ENCODE peak calls at places on chromosomes 12 and 14, in four cellular contexts. Q is colonic mucosa, G is WERI-Rb-1, J is A673. F is an unnamed sample.

GRCh38 chr12:68479832-68480291 is 130.8 kb upstream of the RAP1B start:
- DNase-seq in Q (no peak), G (no peak), J (no peak), F (no peak)

GRCh38 chr14:90758959-90759358 is 57.3 kb downstream of the TTC7B start:
- DNase-seq in G (no peak), J (peak; percentile 32), Q (peak; percentile 37), F (peak; percentile 12)

GRCh38 chr12:122635471-122635870 is 67.7 kb downstream of the HCAR2 start:
- DNase-seq in J (no peak), G (no peak), Q (no peak), F (no peak)

GRCh38 chr14:78697341-78697740 is 527.2 kb downstream of the NRXN3 start:
- DNase-seq in G (no peak), Q (no peak), J (peak; percentile 9), F (peak; percentile 10)

GRCh38 chr12:66453111-66453510 is 150.8 kb downstream of the HELB start:
- DNase-seq in Q (no peak), J (no peak), G (no peak), F (no peak)

GRCh38 chr14:32203928-32204357 is 874 bp upstream of the RNU6-8 start:
- DNase-seq in G (no peak), J (peak; percentile 45), Q (peak; percentile 36), F (no peak)

GRCh38 chr14:29016050-29016900 is 249.7 kb downstream of the FOXG1 start:
- DNase-seq in G (peak; percentile 78), Q (no peak), J (peak; percentile 63), F (peak; percentile 4)

GRCh38 chr12:123591702-123592481 is 7.5 kb downstream of the TMED2 start:
- DNase-seq in Q (no peak), G (no peak), J (no peak), F (no peak)

GRCh38 chr12:19744760-19745218 is 305.5 kb downstream of the AEBP2 start:
- DNase-seq in G (no peak), J (no peak), Q (no peak), F (no peak)

GRCh38 chr14:105470812-105471771 is 3.5 kb upstream of the CRIP2 start:
- DNase-seq in Q (no peak), J (peak; percentile 59), G (no peak), F (no peak)

GRCh38 chr14:58078471-58078870 is 73.5 kb downstream of the ARMH4 start:
- DNase-seq in J (no peak), Q (no peak), G (no peak), F (no peak)

GRCh38 chr12:15797818-15798217 is 8.6 kb upstream of the EPS8 start:
- DNase-seq in G (no peak), Q (no peak), J (no peak), F (no peak)

GRCh38 chr12:19967486-19967885 is 400.9 kb upstream of the PDE3A start:
- DNase-seq in G (no peak), Q (no peak), J (peak; percentile 77), F (no peak)

GRCh38 chr12:75662501-75663159 is 151.2 kb upstream of the KRR1 start:
- DNase-seq in G (no peak), Q (no peak), J (no peak), F (no peak)

GRCh38 chr12:50041962-50042361 is 15.4 kb upstream of the ASIC1 start:
- DNase-seq in Q (no peak), J (no peak), G (no peak), F (no peak)

GRCh38 chr14:80390911-80391310 is 179.6 kb upstream of the DIO2 start:
- DNase-seq in Q (no peak), G (no peak), J (peak; percentile 2), F (no peak)

GRCh38 chr14:75711796-75712211 is 50.8 kb downstream of the TTLL5 start:
- DNase-seq in G (peak; percentile 89), J (peak; percentile 81), Q (peak; percentile 32), F (peak; percentile 25)

GRCh38 chr14:78341827-78342389 is 171.7 kb downstream of the NRXN3 start:
- DNase-seq in J (no peak), Q (no peak), G (no peak), F (no peak)

GRCh38 chr14:54211562-54212308 is 185.1 kb upstream of the CDKN3 start:
- DNase-seq in J (peak; percentile 15), G (no peak), Q (no peak), F (no peak)
- TF ChIP-seq CTCF in J (no peak), G (no peak), Q (no peak), F (no peak)

DNA sequence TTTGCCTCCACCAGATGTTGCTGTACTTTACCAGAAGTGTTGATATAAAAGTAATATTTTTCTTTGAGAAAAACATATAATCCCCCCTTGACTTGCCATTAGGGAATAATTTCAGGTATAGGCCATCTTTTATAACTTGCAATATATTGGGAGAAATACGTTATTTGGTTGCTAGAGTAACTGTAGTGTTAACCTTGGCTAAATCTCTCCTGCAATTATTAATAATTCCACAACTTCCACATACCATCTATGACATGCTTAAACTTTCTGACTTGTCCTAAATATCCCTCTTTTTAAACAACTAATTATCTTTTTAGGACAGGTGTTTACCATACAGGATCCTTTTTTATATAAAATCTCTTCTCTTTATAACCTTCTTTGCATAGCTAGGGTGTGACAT is 1048.2 kb downstream of the SLC16A7 start:
- DNase-seq in J (no peak), G (no peak), Q (no peak), F (no peak)
- TF ChIP-seq CTCF in J (no peak), G (no peak), Q (no peak), F (no peak)

DNA sequence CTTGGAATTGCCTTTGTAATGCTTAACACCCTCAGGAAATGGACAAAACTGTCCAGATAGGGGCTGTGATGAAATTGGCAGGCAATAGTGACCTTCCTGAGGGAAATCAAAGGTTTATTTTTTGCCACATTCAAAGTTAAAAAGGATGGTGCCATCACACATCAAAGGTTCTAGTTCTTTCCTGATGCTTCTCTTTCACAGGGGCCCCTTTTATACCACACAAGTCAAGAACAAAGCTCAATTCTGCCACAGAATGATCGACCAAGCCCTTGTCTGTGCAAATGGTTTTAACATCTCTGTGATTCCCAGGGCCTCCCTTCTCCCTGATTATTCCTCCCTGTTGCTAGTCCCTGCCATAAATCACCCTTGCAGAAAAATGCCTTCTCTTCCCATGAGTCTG is 22.6 kb downstream of the SMCO2 start:
- DNase-seq in Q (no peak), G (no peak), J (no peak), F (no peak)
- TF ChIP-seq CTCF in Q (no peak), G (no peak), J (no peak), F (no peak)

DNA sequence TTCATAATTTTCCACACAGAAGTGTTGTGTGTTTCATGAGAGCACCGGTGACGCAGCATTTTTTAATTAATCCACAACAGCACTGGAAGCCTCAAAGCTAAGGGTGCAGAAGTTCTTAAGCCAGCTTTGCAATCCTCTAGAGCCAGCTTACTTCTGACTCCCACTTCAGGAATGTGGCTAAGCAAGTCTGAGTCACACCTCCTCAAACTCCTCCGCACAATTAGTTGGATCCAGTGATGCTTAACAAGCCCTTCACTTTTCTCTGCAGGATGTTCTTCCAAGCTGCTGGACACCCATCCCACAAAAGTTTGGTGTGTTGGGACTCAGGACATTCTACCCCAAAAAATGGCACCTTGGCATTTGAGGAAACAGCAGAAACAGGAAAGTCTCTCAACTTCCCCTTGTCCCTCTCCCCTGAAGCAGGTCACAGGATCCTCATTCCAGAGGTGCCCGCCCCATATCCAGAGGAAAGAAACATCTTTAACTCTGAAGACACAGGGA is 210.0 kb downstream of the PPM1H start:
- DNase-seq in G (peak; percentile 49), Q (peak; percentile 58), J (peak; percentile 90), F (no peak)
- TF ChIP-seq CTCF in G (no peak), Q (no peak), J (no peak), F (no peak)

GRCh38 chr12:131783915-131784541 is 44.2 kb upstream of the MMP17 start:
- DNase-seq in G (no peak), Q (no peak), J (peak; percentile 87), F (peak; percentile 64)
- TF ChIP-seq CTCF in G (no peak), Q (no peak), J (no peak), F (no peak)

DNA sequence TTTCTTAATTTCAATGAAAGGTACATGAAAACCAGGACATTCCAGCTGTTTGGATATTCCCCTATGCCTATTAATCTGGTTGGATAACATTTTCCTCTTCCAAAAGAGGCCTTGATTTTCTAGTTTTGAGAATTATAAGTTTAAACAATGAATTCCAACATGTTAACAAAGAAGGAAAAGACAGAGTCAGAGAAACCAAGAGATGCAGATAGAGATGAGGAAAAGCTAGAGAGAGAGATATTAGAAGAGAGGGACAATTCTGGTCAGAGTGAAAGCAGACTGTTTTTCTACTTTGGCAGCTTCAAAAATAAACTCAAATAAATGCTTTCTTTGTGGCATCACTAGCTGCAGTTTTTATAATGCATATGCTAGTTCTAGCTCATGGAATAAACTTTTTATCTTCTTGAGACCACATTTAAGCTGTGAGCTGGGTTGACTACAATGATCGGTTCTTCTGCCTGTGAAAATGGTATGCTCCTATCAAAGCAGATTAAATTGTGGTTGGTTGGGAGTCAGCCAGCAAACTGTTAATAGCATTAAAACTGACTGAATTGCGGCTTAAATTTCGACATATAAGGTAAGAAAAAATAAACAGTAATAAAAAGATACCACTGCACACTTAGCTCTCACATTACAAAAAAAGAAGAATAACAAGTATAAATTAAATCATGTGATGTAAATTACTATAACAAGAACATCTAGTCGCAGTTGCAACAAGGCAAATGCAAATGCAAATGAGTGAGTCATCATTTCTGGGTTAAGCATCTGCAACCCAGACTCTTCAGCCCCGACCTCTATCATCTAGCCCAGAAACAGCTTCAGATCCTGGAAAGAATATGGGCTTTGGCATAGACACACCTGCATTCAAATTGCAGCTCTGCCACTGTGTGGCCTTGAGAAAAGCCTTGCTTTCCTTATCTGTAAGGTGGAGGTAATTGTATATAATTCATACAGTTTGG is 19.7 kb upstream of the DHRS7 start:
- DNase-seq in Q (no peak), G (no peak), J (peak; percentile 56), F (no peak)
- TF ChIP-seq CTCF in Q (no peak), G (no peak), J (no peak), F (no peak)

DNA sequence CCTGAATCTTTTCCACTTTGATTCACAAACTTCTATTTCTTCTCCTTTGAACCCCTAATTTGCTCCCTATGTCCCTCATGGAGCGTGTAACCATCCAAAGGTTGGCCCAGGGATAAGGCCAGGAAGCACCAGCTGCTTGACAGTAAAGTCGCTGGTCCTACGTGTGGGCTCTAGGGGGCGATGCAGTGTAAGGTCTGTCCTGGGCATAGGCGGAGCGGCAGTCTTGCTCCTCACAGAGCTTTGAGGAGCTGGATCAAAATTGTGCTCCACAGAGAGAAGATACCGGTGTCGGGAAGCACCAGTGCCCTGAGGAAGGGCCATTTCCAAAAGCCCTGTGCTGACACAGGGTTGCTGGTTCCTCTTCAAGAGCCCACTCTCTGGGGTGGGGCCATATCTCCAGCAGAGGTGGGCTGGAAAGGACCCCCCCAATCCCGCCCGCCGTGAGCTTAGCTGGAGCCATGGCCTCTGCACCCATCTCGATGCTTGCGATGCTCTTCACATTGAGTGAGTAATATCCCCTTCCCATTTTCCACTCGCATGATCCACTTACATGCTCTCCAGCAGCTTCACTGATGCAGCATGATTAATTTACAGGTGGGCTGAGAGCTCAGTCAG is 49.9 kb upstream of the OR4E1 start:
- DNase-seq in J (peak; percentile 97), Q (peak; percentile 46), G (peak; percentile 47), F (peak; percentile 8)
- TF ChIP-seq CTCF in J (peak; percentile 95), Q (no peak), G (peak; percentile 72), F (no peak)

F was measured in GM20000.